ENCODE peak calls at places on chromosomes 2 and 18, in seven cellular contexts. K, W, Z, C, O, Y and B are unnamed samples.

GRCh38 chr2:166334800-166335199 is 40.9 kb downstream of the SCN9A start:
- DNase-seq in K (peak; percentile 61), W (no peak), Z (no peak), C (no peak), O (no peak), Y (no peak), B (no peak)

GRCh38 chr2:39468574-39469331 is 31.7 kb upstream of the MAP4K3 start:
- DNase-seq in K (no peak), W (no peak), Z (no peak), C (no peak), O (no peak), Y (peak; percentile 48), B (no peak)

GRCh38 chr18:74066018-74066417 is 81.6 kb downstream of the FBXO15 start:
- DNase-seq in K (no peak), W (no peak), Z (no peak), C (no peak), O (no peak), Y (no peak), B (no peak)

GRCh38 chr2:227632827-227633226 is 15.5 kb downstream of the SCYGR4 start:
- DNase-seq in K (no peak), W (no peak), Z (no peak), C (no peak), O (peak; percentile 28), Y (no peak), B (no peak)

GRCh38 chr2:33177627-33178026 is 230.9 kb downstream of the LTBP1 start:
- DNase-seq in K (no peak), W (no peak), Z (no peak), C (no peak), O (no peak), Y (peak; percentile 62), B (no peak)

GRCh38 chr2:2452961-2453360 is 121.9 kb upstream of the MYT1L start:
- DNase-seq in K (no peak), W (no peak), Z (no peak), C (no peak), O (no peak), Y (peak; percentile 38), B (no peak)

GRCh38 chr2:102796337-102796736 is 34.5 kb downstream of the TMEM182 start:
- DNase-seq in K (peak; percentile 21), W (no peak), Z (no peak), C (no peak), O (no peak), Y (no peak), B (peak; percentile 31)

GRCh38 chr2:203721770-203722169 is 15.3 kb downstream of the CD28 start:
- DNase-seq in K (no peak), W (no peak), Z (no peak), C (no peak), O (no peak), Y (no peak), B (no peak)

GRCh38 chr2:65053199-65053598 is 3.0 kb upstream of the CEP68 start:
- DNase-seq in K (no peak), W (no peak), Z (no peak), C (no peak), O (no peak), Y (no peak), B (no peak)

GRCh38 chr2:119208791-119209203 is 14.8 kb upstream of the STEAP3 start:
- DNase-seq in K (peak; percentile 20), W (no peak), Z (no peak), C (no peak), O (peak; percentile 95), Y (no peak), B (peak; percentile 89)

GRCh38 chr2:12048551-12048950 is 302.1 kb downstream of the LPIN1 start:
- DNase-seq in K (no peak), W (peak; percentile 55), Z (no peak), C (no peak), O (no peak), Y (no peak), B (no peak)

GRCh38 chr2:235449568-235449967 is 44.3 kb upstream of the AGAP1 start:
- DNase-seq in K (no peak), W (no peak), Z (no peak), C (no peak), O (peak; percentile 45), Y (no peak), B (peak; percentile 75)

GRCh38 chr2:37886745-37887144 is 38.3 kb upstream of the RMDN2 start:
- DNase-seq in K (no peak), W (no peak), Z (no peak), C (no peak), O (no peak), Y (peak; percentile 81), B (peak; percentile 18)